ENCODE peak calls at places on chromosomes 1 and 21, in nine cellular contexts. F is heart left ventricle, S is T-cell, R is Daoy, W is HS-27A, C is MM.1S, L is HFFc6, M is ELF-1, P is OCI-LY7. J is an unnamed sample.

GRCh38 chr1:65509912-65510680 is 89.6 kb downstream of the LEPR start:
- DNase-seq in F (no peak), S (no peak), R (peak), W (peak), C (no peak), L (peak), M (no peak), P (no peak), J (no peak)

GRCh38 chr1:966603-967295 is 467 bp downstream of the PLEKHN1 start:
- DNase-seq in F (peak), S (peak), R (peak), W (no peak), C (peak), L (peak), M (peak), P (peak), J (no peak)

GRCh38 chr1:192974701-192975100 is 84.5 kb downstream of the UCHL5 start:
- DNase-seq in F (no peak), S (no peak), R (no peak), W (no peak), C (no peak), L (no peak), M (no peak), P (no peak), J (no peak)

GRCh38 chr1:33706634-33707255 is 157.1 kb upstream of the HMGB4 start:
- DNase-seq in F (no peak), S (no peak), R (no peak), W (no peak), C (no peak), L (no peak), M (no peak), P (no peak), J (no peak)

GRCh38 chr21:35373998-35374397 is 324.9 kb upstream of the RUNX1 start:
- DNase-seq in F (no peak), S (no peak), R (no peak), W (no peak), C (no peak), L (no peak), M (no peak), P (no peak), J (no peak)

GRCh38 chr1:19775317-19775716 is 24.4 kb downstream of the TMCO4 start:
- DNase-seq in F (no peak), S (no peak), R (no peak), W (no peak), C (no peak), L (peak), M (no peak), P (no peak), J (no peak)

GRCh38 chr1:93963585-93963984 is 54.4 kb upstream of the GCLM start:
- DNase-seq in F (no peak), S (no peak), R (no peak), W (no peak), C (no peak), L (no peak), M (no peak), P (no peak), J (no peak)

GRCh38 chr1:71350805-71351204 is 270.0 kb upstream of the ZRANB2 start:
- DNase-seq in F (no peak), S (no peak), R (no peak), W (no peak), C (no peak), L (no peak), M (no peak), P (no peak), J (no peak)

GRCh38 chr1:234593109-234593508 is 16.9 kb downstream of the IRF2BP2 start:
- DNase-seq in F (no peak), S (no peak), R (no peak), W (no peak), C (no peak), L (no peak), M (no peak), P (no peak), J (no peak)

GRCh38 chr1:26165126-26165892 is 3.5 kb downstream of the C1orf232 start:
- DNase-seq in F (no peak), S (no peak), R (no peak), W (no peak), C (no peak), L (no peak), M (peak), P (no peak), J (no peak)

GRCh38 chr1:84691139-84691783 is 1.0 kb upstream of the SSX2IP start:
- DNase-seq in F (no peak), S (no peak), R (no peak), W (no peak), C (no peak), L (no peak), M (peak), P (peak), J (no peak)

GRCh38 chr1:234727018-234727757 is 117.2 kb upstream of the IRF2BP2 start:
- DNase-seq in F (no peak), S (no peak), R (no peak), W (no peak), C (peak), L (no peak), M (peak), P (peak), J (no peak)

GRCh38 chr1:31683997-31684396 is 19.8 kb downstream of the COL16A1 start:
- DNase-seq in F (no peak), S (no peak), R (no peak), W (no peak), C (peak), L (no peak), M (no peak), P (peak), J (no peak)

GRCh38 chr1:22418852-22419480 is 32.7 kb upstream of the ZBTB40 start:
- DNase-seq in F (no peak), S (no peak), R (peak), W (no peak), C (peak), L (peak), M (no peak), P (peak), J (peak)

GRCh38 chr1:5311634-5312298 is 657.4 kb downstream of the AJAP1 start:
- DNase-seq in F (no peak), S (no peak), R (no peak), W (no peak), C (no peak), L (no peak), M (peak), P (no peak), J (no peak)

GRCh38 chr1:44784094-44785026 is 3.6 kb downstream of the BEST4 start:
- DNase-seq in F (no peak), S (peak), R (no peak), W (no peak), C (no peak), L (no peak), M (peak), P (peak), J (no peak)

GRCh38 chr1:3465091-3465934 is 10.8 kb downstream of the ARHGEF16 start:
- DNase-seq in F (peak), S (no peak), R (no peak), W (no peak), C (no peak), L (no peak), M (no peak), P (no peak), J (no peak)

GRCh38 chr1:186680031-186681012 is at the start of gene PTGS2:
- DNase-seq in F (peak), S (no peak), R (peak), W (peak), C (peak), L (peak), M (peak), P (no peak), J (peak)

GRCh38 chr1:207188901-207189300 is 84.9 kb downstream of the C4BPA start:
- DNase-seq in F (no peak), S (no peak), R (no peak), W (no peak), C (no peak), L (no peak), M (no peak), P (no peak), J (no peak)

GRCh38 chr1:218646288-218646687 is 301.2 kb downstream of the TGFB2 start:
- DNase-seq in F (no peak), S (no peak), R (no peak), W (no peak), C (no peak), L (no peak), M (no peak), P (no peak), J (no peak)

GRCh38 chr1:161731241-161731640 is 9.9 kb downstream of the FCRLB start:
- DNase-seq in F (no peak), S (no peak), R (no peak), W (no peak), C (no peak), L (no peak), M (no peak), P (no peak), J (no peak)

GRCh38 chr21:39670741-39671140 is 58.0 kb downstream of the B3GALT5 start:
- DNase-seq in F (no peak), S (no peak), R (no peak), W (no peak), C (no peak), L (no peak), M (no peak), P (no peak), J (no peak)

GRCh38 chr1:2546515-2547209 is 9.5 kb upstream of the TNFRSF14 start:
- DNase-seq in F (peak), S (peak), R (peak), W (no peak), C (peak), L (peak), M (peak), P (peak), J (peak)

GRCh38 chr1:11563560-11564069 is 84.7 kb downstream of the DISP3 start:
- DNase-seq in F (no peak), S (no peak), R (peak), W (no peak), C (peak), L (no peak), M (peak), P (peak), J (no peak)

GRCh38 chr1:231139659-231140650 is 21.9 kb upstream of the TRIM67 start:
- DNase-seq in F (no peak), S (no peak), R (peak), W (peak), C (no peak), L (peak), M (peak), P (no peak), J (no peak)

GRCh38 chr1:42259059-42259738 is 75.8 kb downstream of the FOXJ3 start:
- DNase-seq in F (no peak), S (no peak), R (no peak), W (no peak), C (no peak), L (peak), M (no peak), P (no peak), J (no peak)

GRCh38 chr1:61853545-61853944 is 111.3 kb downstream of the PATJ start:
- DNase-seq in F (no peak), S (no peak), R (no peak), W (no peak), C (no peak), L (peak), M (no peak), P (peak), J (no peak)

GRCh38 chr1:182972821-182973220 is 19.9 kb upstream of the SHCBP1L start:
- DNase-seq in F (no peak), S (no peak), R (no peak), W (no peak), C (no peak), L (no peak), M (no peak), P (no peak), J (no peak)

GRCh38 chr21:37207441-37208009 is 59.6 kb downstream of the VPS26C start:
- DNase-seq in F (no peak), S (no peak), R (no peak), W (no peak), C (peak), L (peak), M (peak), P (no peak), J (peak)

GRCh38 chr1:165903672-165904071 is 76.3 kb downstream of the UCK2 start:
- DNase-seq in F (no peak), S (no peak), R (peak), W (no peak), C (no peak), L (peak), M (no peak), P (no peak), J (no peak)

GRCh38 chr1:201941420-201942128 is 4.8 kb downstream of the LMOD1 start:
- DNase-seq in F (no peak), S (no peak), R (no peak), W (no peak), C (no peak), L (no peak), M (peak), P (no peak), J (no peak)

GRCh38 chr21:15224346-15225086 is 159.7 kb upstream of the NRIP1 start:
- DNase-seq in F (no peak), S (no peak), R (peak), W (no peak), C (no peak), L (peak), M (no peak), P (no peak), J (no peak)

GRCh38 chr1:204148098-204148406 is 3.8 kb downstream of the ETNK2 start:
- DNase-seq in F (no peak), S (no peak), R (no peak), W (no peak), C (no peak), L (no peak), M (no peak), P (no peak), J (no peak)

GRCh38 chr1:180571832-180572636 is 13.3 kb downstream of the OVAAL start:
- DNase-seq in F (no peak), S (no peak), R (no peak), W (no peak), C (no peak), L (peak), M (no peak), P (no peak), J (no peak)

GRCh38 chr1:172003766-172004530 is 162.7 kb downstream of the DNM3 start:
- DNase-seq in F (no peak), S (no peak), R (no peak), W (no peak), C (no peak), L (no peak), M (no peak), P (no peak), J (no peak)

GRCh38 chr1:25197982-25198681 is 34.2 kb downstream of the SYF2 start:
- DNase-seq in F (no peak), S (peak), R (no peak), W (no peak), C (no peak), L (no peak), M (no peak), P (no peak), J (no peak)

GRCh38 chr1:162562452-162562828 is 918 bp downstream of the UAP1 start:
- DNase-seq in F (no peak), S (no peak), R (peak), W (peak), C (peak), L (peak), M (no peak), P (no peak), J (no peak)

GRCh38 chr1:32622806-32623694 is 27.3 kb downstream of the ZBTB8OS start:
- DNase-seq in F (no peak), S (no peak), R (no peak), W (no peak), C (peak), L (no peak), M (no peak), P (no peak), J (no peak)

GRCh38 chr1:184387871-184388670 is 1.2 kb downstream of the C1orf21 start:
- DNase-seq in F (peak), S (no peak), R (peak), W (no peak), C (peak), L (peak), M (peak), P (no peak), J (no peak)